ENCODE peak calls at places on chromosomes 6 and 20, in ten cellular contexts. N, M, R, U, X, L, E, J, P and T are unnamed samples.

GRCh38 chr20:50691585-50692552 is 527 bp upstream of the RIPOR3 start:
- DNase-seq in J (no peak), U (no peak), E (no peak), L (no peak), R (no peak), N (peak; percentile 48), P (no peak), M (no peak), X (peak; percentile 69), T (no peak)

GRCh38 chr6:107290491-107290890 is 168.9 kb downstream of the PDSS2 start:
- DNase-seq in N (no peak), E (no peak), M (no peak), U (no peak), J (no peak), X (no peak), P (no peak), L (no peak), R (no peak), T (no peak)

GRCh38 chr6:35237466-35237865 is 22.1 kb upstream of the ZNF76 start:
- DNase-seq in M (no peak), R (no peak), N (no peak), J (no peak), U (no peak), X (no peak), P (no peak), L (no peak), E (no peak), T (peak; percentile 57)

GRCh38 chr6:141848029-141848890 is 284.5 kb upstream of the GJE1 start:
- DNase-seq in M (peak; percentile 21), L (no peak), P (no peak), R (no peak), N (no peak), J (no peak), X (peak; percentile 1), U (no peak), E (no peak), T (no peak)

GRCh38 chr6:2993755-2994317 is 5.9 kb upstream of the NQO2 start:
- DNase-seq in U (no peak), J (peak; percentile 20), L (no peak), E (no peak), M (no peak), N (no peak), P (no peak), R (no peak), X (no peak), T (no peak)

GRCh38 chr6:35294308-35294945 is 3.2 kb upstream of the DEF6 start:
- DNase-seq in J (no peak), M (no peak), P (peak; percentile 45), X (peak; percentile 38), L (peak; percentile 64), R (peak; percentile 33), N (no peak), E (no peak), U (peak; percentile 45), T (peak; percentile 54)

GRCh38 chr6:134111062-134111677 is 58.7 kb upstream of the SLC2A12 start:
- DNase-seq in J (no peak), R (peak; percentile 59), N (no peak), X (peak; percentile 68), M (no peak), E (no peak), L (peak; percentile 39), U (peak; percentile 72), P (no peak), T (peak; percentile 15)

GRCh38 chr6:16854986-16855385 is 93.7 kb upstream of the ATXN1 start:
- DNase-seq in U (no peak), J (no peak), L (no peak), N (no peak), P (no peak), R (no peak), M (no peak), X (peak; percentile 10), E (no peak), T (no peak)

GRCh38 chr6:111470991-111471390 is 12.0 kb downstream of the REV3L start:
- DNase-seq in L (no peak), J (no peak), P (no peak), N (no peak), X (no peak), E (no peak), M (no peak), U (no peak), R (no peak), T (no peak)

GRCh38 chr6:33278392-33278741 is 1.4 kb downstream of the B3GALT4 start:
- DNase-seq in P (no peak), E (no peak), J (no peak), L (no peak), M (no peak), U (no peak), X (no peak), N (no peak), R (no peak), T (no peak)

GRCh38 chr20:36891211-36891610 is 15.3 kb downstream of the TLDC2 start:
- DNase-seq in L (no peak), M (no peak), U (no peak), J (no peak), X (no peak), P (no peak), R (no peak), N (no peak), E (no peak), T (no peak)

GRCh38 chr20:59939879-59940128 is 301 bp downstream of the PPP1R3D start:
- DNase-seq in M (peak; percentile 36), N (no peak), L (peak; percentile 68), E (no peak), J (no peak), R (no peak), P (peak; percentile 57), X (peak; percentile 4), U (no peak), T (peak; percentile 39)

GRCh38 chr20:24870876-24871275 is 78.2 kb upstream of the CST7 start:
- DNase-seq in J (no peak), X (no peak), U (no peak), P (no peak), E (no peak), L (no peak), R (no peak), M (no peak), N (no peak), T (peak; percentile 36)

DNA sequence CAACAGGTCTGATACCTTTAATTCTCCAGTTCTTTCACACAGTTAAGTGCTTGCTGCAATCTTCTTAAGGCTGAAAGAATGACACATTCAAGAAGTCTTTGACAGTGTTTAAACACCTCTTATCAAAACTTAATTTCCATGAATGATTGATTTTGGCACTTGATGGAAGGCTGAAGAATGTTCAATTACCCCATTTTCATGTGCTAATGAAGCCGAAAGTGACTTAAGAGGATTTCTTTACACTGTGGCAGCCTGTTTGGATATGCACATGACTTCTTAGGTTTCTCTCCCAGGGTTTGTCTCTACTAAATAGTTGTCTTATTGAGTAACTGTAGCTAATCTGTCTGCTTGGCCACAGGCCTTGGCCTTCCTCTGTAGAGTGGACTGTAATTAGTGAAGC is 81.1 kb upstream of the PRDM1 start:
- DNase-seq in X (peak; percentile 59), M (no peak), J (no peak), R (no peak), N (no peak), U (no peak), E (no peak), L (no peak), P (no peak), T (no peak)
- H3K4me1 ChIP-seq in X (peaks cover 7% of the 10 kb centered on the region), M (no peaks in the 10 kb centered on the region), J (no peaks in the 10 kb centered on the region), R (no peaks in the 10 kb centered on the region), N (no peaks in the 10 kb centered on the region), U (no peaks in the 10 kb centered on the region), E (no peaks in the 10 kb centered on the region), L (peaks cover 11% of the 10 kb centered on the region), P (no peaks in the 10 kb centered on the region), T (no peaks in the 10 kb centered on the region)

GRCh38 chr6:142942805-142943227 is 2.2 kb downstream of the HIVEP2 start:
- DNase-seq in U (peak; percentile 46), X (peak; percentile 54), E (no peak), M (no peak), P (no peak), N (no peak), L (no peak), R (peak; percentile 63), J (no peak), T (no peak)

GRCh38 chr6:142942238-142942637 is 2.7 kb downstream of the HIVEP2 start:
- DNase-seq in L (no peak), P (no peak), R (no peak), E (no peak), J (no peak), N (no peak), X (no peak), U (no peak), M (no peak), T (no peak)

GRCh38 chr6:142945071-142945445 is at the start of gene HIVEP2:
- DNase-seq in E (peak; percentile 82), M (peak; percentile 88), P (peak; percentile 93), R (peak; percentile 84), N (peak; percentile 85), L (peak; percentile 95), J (peak; percentile 95), X (peak; percentile 87), U (peak; percentile 68), T (peak; percentile 93)

GRCh38 chr6:142944126-142945066 is 580 bp downstream of the HIVEP2 start:
- DNase-seq in E (peak; percentile 76), J (peak; percentile 95), N (peak; percentile 92), U (peak; percentile 69), R (peak; percentile 85), L (peak; percentile 84), X (peak; percentile 90), P (peak; percentile 94), M (peak; percentile 91), T (peak; percentile 91)

GRCh38 chr6:142943746-142944125 is 1.2 kb downstream of the HIVEP2 start:
- DNase-seq in P (no peak), M (peak; percentile 41), R (peak; percentile 38), U (peak; percentile 13), E (no peak), N (peak; percentile 20), J (no peak), X (peak; percentile 48), L (no peak), T (peak; percentile 5)
- TF ChIP-seq POLR2A in P (no peak), M (no peak), R (no peak), U (no peak), E (no peak), N (no peak), J (no peak), X (no peak), L (no peak), T (no peak)

GRCh38 chr6:36769161-36769675 is 70.0 kb downstream of the CPNE5 start:
- DNase-seq in L (no peak), U (no peak), M (no peak), E (no peak), R (no peak), J (no peak), N (no peak), X (peak; percentile 28), P (peak; percentile 38), T (no peak)
- H3K4me1 ChIP-seq in L (peaks cover 16% of the 10 kb centered on the region), U (no peaks in the 10 kb centered on the region), M (no peaks in the 10 kb centered on the region), E (no peaks in the 10 kb centered on the region), R (peaks cover 19% of the 10 kb centered on the region), J (peaks cover 28% of the 10 kb centered on the region), N (peaks cover 11% of the 10 kb centered on the region), X (peaks cover 11% of the 10 kb centered on the region), P (no peaks in the 10 kb centered on the region), T (peaks cover 7% of the 10 kb centered on the region)

DNA sequence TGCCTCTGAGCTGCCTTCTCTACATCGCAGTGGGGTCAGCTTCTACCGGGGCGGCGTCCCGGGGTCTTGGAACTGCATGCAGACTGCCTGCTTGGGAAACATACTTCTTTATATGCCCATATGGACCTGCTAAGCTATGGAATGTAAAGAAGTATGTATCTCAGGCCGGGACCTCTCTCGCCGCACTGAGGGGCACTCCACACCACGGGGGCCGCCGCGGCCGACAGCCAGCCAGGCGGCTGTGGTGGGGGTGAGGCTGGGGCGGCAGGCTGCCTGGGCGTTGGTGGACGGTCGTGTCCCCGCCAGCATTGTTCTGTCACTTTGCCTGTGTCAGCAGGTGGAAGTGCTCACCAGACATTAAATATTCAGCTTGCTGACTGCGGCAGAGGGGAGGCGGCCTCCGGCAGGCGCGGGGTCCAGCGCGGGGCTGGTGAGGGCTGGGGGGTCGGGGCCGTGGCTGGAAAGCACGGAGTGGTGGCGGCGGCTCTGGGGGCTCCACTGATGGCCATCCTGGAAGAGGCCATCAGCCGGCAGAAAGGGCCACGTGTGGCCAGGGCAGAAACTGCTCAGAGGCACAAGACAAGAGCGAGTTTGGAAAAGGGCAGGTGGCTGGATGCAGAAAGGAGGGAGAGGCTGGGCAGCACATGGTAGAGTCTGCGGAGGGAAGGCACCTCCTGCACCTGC is 78.6 kb upstream of the GATA5 start:
- DNase-seq in N (no peak), R (no peak), U (no peak), L (no peak), E (no peak), P (no peak), X (no peak), M (no peak), J (no peak), T (no peak)
- TF ChIP-seq POLR2A in N (no peak), R (no peak), U (no peak), L (no peak), E (no peak), P (no peak), X (no peak), M (no peak), J (no peak), T (no peak)